ENCODE peak calls at places on chromosomes 6 and 20, in nine cellular contexts. One of them, this sample, is unnamed.

GRCh38 chr6:134663800-134664535 is 285.9 kb downstream of the ALDH8A1 start:
- DNase-seq in astrocyte of the spinal cord: no peak
- DNase-seq in neuronal stem cell: no peak
- DNase-seq in uterus: no peak
- DNase-seq in transverse colon: no peak
- DNase-seq in MM.1S: no peak
- DNase-seq in fibroblast of mammary gland: no peak
- DNase-seq in cardiac muscle cell: no peak
- DNase-seq in AG04450: no peak
- DNase-seq in this sample: no peak

GRCh38 chr6:136738178-136739057 is 53.9 kb downstream of the MAP3K5 start:
- DNase-seq in astrocyte of the spinal cord: no peak
- DNase-seq in uterus: peak
- DNase-seq in transverse colon: peak
- DNase-seq in neuronal stem cell: no peak
- DNase-seq in cardiac muscle cell: peak
- DNase-seq in fibroblast of mammary gland: peak
- DNase-seq in MM.1S: no peak
- DNase-seq in AG04450: no peak
- DNase-seq in this sample: no peak

GRCh38 chr20:32004963-32005362 is 5.3 kb upstream of the CCM2L start:
- DNase-seq in fibroblast of mammary gland: peak
- DNase-seq in AG04450: no peak
- DNase-seq in MM.1S: no peak
- DNase-seq in neuronal stem cell: no peak
- DNase-seq in cardiac muscle cell: peak
- DNase-seq in astrocyte of the spinal cord: no peak
- DNase-seq in uterus: no peak
- DNase-seq in transverse colon: no peak
- DNase-seq in this sample: no peak

GRCh38 chr6:87514831-87515230 is 42.1 kb downstream of the SLC35A1 start:
- DNase-seq in MM.1S: no peak
- DNase-seq in astrocyte of the spinal cord: no peak
- DNase-seq in transverse colon: no peak
- DNase-seq in neuronal stem cell: no peak
- DNase-seq in uterus: no peak
- DNase-seq in fibroblast of mammary gland: no peak
- DNase-seq in cardiac muscle cell: peak
- DNase-seq in AG04450: no peak
- DNase-seq in this sample: no peak

GRCh38 chr20:20549267-20549612 is 163.2 kb downstream of the RALGAPA2 start:
- DNase-seq in uterus: no peak
- DNase-seq in AG04450: no peak
- DNase-seq in neuronal stem cell: no peak
- DNase-seq in fibroblast of mammary gland: peak
- DNase-seq in MM.1S: no peak
- DNase-seq in cardiac muscle cell: peak
- DNase-seq in astrocyte of the spinal cord: no peak
- DNase-seq in transverse colon: no peak
- DNase-seq in this sample: no peak

GRCh38 chr20:37630993-37631392 is 62.8 kb upstream of the CTNNBL1 start:
- DNase-seq in astrocyte of the spinal cord: no peak
- DNase-seq in transverse colon: no peak
- DNase-seq in AG04450: no peak
- DNase-seq in cardiac muscle cell: no peak
- DNase-seq in MM.1S: no peak
- DNase-seq in fibroblast of mammary gland: no peak
- DNase-seq in neuronal stem cell: no peak
- DNase-seq in uterus: no peak
- DNase-seq in this sample: no peak

GRCh38 chr6:150229775-150230561 is 87.1 kb downstream of the PPP1R14C start:
- DNase-seq in fibroblast of mammary gland: peak
- DNase-seq in cardiac muscle cell: no peak
- DNase-seq in MM.1S: no peak
- DNase-seq in neuronal stem cell: no peak
- DNase-seq in astrocyte of the spinal cord: no peak
- DNase-seq in AG04450: no peak
- DNase-seq in uterus: no peak
- DNase-seq in transverse colon: no peak
- DNase-seq in this sample: no peak

GRCh38 chr6:156396791-156397418 is 380.3 kb upstream of the ARID1B start:
- DNase-seq in neuronal stem cell: no peak
- DNase-seq in MM.1S: no peak
- DNase-seq in fibroblast of mammary gland: no peak
- DNase-seq in AG04450: no peak
- DNase-seq in uterus: no peak
- DNase-seq in transverse colon: no peak
- DNase-seq in cardiac muscle cell: no peak
- DNase-seq in astrocyte of the spinal cord: no peak
- DNase-seq in this sample: no peak

GRCh38 chr6:94651239-94651638 is 926.1 kb upstream of the MANEA start:
- DNase-seq in MM.1S: no peak
- DNase-seq in AG04450: no peak
- DNase-seq in uterus: no peak
- DNase-seq in transverse colon: no peak
- DNase-seq in neuronal stem cell: no peak
- DNase-seq in cardiac muscle cell: no peak
- DNase-seq in astrocyte of the spinal cord: no peak
- DNase-seq in fibroblast of mammary gland: no peak
- DNase-seq in this sample: no peak

GRCh38 chr20:32110173-32110704 is 725 bp downstream of the TM9SF4 start:
- DNase-seq in AG04450: no peak
- DNase-seq in transverse colon: no peak
- DNase-seq in astrocyte of the spinal cord: no peak
- DNase-seq in neuronal stem cell: no peak
- DNase-seq in MM.1S: no peak
- DNase-seq in fibroblast of mammary gland: no peak
- DNase-seq in uterus: no peak
- DNase-seq in cardiac muscle cell: no peak
- DNase-seq in this sample: no peak

GRCh38 chr6:4928426-4928825 is 75.4 kb downstream of the RPP40 start:
- DNase-seq in cardiac muscle cell: peak
- DNase-seq in astrocyte of the spinal cord: peak
- DNase-seq in neuronal stem cell: no peak
- DNase-seq in transverse colon: no peak
- DNase-seq in fibroblast of mammary gland: peak
- DNase-seq in uterus: no peak
- DNase-seq in MM.1S: peak
- DNase-seq in AG04450: no peak
- DNase-seq in this sample: no peak

GRCh38 chr6:127515234-127515793 is 3.8 kb downstream of the MTCL3 start:
- DNase-seq in AG04450: no peak
- DNase-seq in astrocyte of the spinal cord: no peak
- DNase-seq in cardiac muscle cell: peak
- DNase-seq in uterus: no peak
- DNase-seq in neuronal stem cell: peak
- DNase-seq in fibroblast of mammary gland: peak
- DNase-seq in transverse colon: no peak
- DNase-seq in MM.1S: no peak
- DNase-seq in this sample: no peak

GRCh38 chr6:170177383-170178265 is 113.3 kb downstream of the DLL1 start:
- DNase-seq in MM.1S: no peak
- DNase-seq in uterus: peak
- DNase-seq in transverse colon: no peak
- DNase-seq in fibroblast of mammary gland: no peak
- DNase-seq in cardiac muscle cell: no peak
- DNase-seq in AG04450: no peak
- DNase-seq in neuronal stem cell: no peak
- DNase-seq in astrocyte of the spinal cord: no peak
- DNase-seq in this sample: no peak

GRCh38 chr6:169839029-169839481 is 87.6 kb downstream of the ERMARD start:
- DNase-seq in neuronal stem cell: no peak
- DNase-seq in AG04450: no peak
- DNase-seq in cardiac muscle cell: no peak
- DNase-seq in astrocyte of the spinal cord: no peak
- DNase-seq in uterus: no peak
- DNase-seq in transverse colon: no peak
- DNase-seq in MM.1S: no peak
- DNase-seq in fibroblast of mammary gland: no peak
- DNase-seq in this sample: no peak

GRCh38 chr6:149907317-149907716 is 9.4 kb upstream of the RAET1E start:
- DNase-seq in astrocyte of the spinal cord: no peak
- DNase-seq in uterus: no peak
- DNase-seq in fibroblast of mammary gland: no peak
- DNase-seq in transverse colon: no peak
- DNase-seq in neuronal stem cell: no peak
- DNase-seq in cardiac muscle cell: no peak
- DNase-seq in AG04450: no peak
- DNase-seq in MM.1S: no peak
- DNase-seq in this sample: no peak

GRCh38 chr6:25829375-25829774 is 2.5 kb downstream of the SLC17A1 start:
- DNase-seq in transverse colon: no peak
- DNase-seq in astrocyte of the spinal cord: no peak
- DNase-seq in uterus: no peak
- DNase-seq in cardiac muscle cell: no peak
- DNase-seq in AG04450: no peak
- DNase-seq in fibroblast of mammary gland: no peak
- DNase-seq in MM.1S: no peak
- DNase-seq in neuronal stem cell: no peak
- DNase-seq in this sample: peak
- H3K4me3 ChIP-seq in transverse colon: no peak
- H3K4me3 ChIP-seq in astrocyte of the spinal cord: no peak
- H3K4me3 ChIP-seq in uterus: no peak
- H3K4me3 ChIP-seq in cardiac muscle cell: no peak
- H3K4me3 ChIP-seq in AG04450: no peak
- H3K4me3 ChIP-seq in fibroblast of mammary gland: no peak
- H3K4me3 ChIP-seq in MM.1S: no peak
- H3K4me3 ChIP-seq in neuronal stem cell: no peak
- H3K4me3 ChIP-seq in this sample: no peak

DNA sequence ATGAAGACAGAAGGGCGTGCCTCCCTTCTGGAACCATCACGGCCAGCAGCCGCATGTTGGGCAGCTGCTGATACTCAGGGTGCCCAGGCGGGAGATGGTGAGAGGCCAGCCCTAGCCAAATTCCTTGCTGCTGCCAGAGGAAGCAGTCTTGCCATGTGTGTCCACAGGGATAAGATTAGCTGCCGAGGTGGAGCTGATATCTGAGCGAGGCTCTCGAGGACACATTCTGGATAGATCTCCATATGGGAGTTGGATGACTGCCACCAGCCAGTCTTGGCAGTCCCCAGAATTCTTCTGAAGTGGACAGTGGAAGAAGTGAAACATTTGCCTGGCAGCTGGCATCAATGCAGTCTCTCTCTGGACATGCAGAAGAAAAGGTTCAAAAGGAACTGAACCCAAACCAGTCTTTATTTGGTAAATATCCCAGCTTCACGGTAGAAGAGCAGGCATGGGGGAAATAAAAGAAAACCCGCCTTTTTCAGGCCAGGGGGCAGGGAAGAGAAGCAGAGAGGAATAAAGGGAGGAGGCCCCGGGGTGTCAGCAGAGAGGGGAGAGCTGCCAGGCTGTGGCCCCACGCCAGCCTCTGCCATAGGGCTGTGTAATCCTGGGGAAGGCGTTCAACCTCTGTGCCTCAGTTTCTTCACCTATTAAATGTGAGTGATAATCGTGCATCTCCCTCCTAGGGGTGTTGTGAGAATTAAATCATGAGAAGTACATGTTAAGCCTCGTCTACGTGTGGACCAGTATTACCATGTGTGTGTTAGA is 3.7 kb upstream of the FUCA2 start:
- DNase-seq in uterus: no peak
- DNase-seq in transverse colon: no peak
- DNase-seq in AG04450: no peak
- DNase-seq in cardiac muscle cell: peak
- DNase-seq in neuronal stem cell: no peak
- DNase-seq in astrocyte of the spinal cord: peak
- DNase-seq in MM.1S: no peak
- DNase-seq in fibroblast of mammary gland: peak
- DNase-seq in this sample: no peak
- H3K4me3 ChIP-seq in uterus: no peak
- H3K4me3 ChIP-seq in transverse colon: no peak
- H3K4me3 ChIP-seq in AG04450: no peak
- H3K4me3 ChIP-seq in cardiac muscle cell: no peak
- H3K4me3 ChIP-seq in neuronal stem cell: no peak
- H3K4me3 ChIP-seq in astrocyte of the spinal cord: no peak
- H3K4me3 ChIP-seq in MM.1S: no peak
- H3K4me3 ChIP-seq in fibroblast of mammary gland: no peak
- H3K4me3 ChIP-seq in this sample: no peak

DNA sequence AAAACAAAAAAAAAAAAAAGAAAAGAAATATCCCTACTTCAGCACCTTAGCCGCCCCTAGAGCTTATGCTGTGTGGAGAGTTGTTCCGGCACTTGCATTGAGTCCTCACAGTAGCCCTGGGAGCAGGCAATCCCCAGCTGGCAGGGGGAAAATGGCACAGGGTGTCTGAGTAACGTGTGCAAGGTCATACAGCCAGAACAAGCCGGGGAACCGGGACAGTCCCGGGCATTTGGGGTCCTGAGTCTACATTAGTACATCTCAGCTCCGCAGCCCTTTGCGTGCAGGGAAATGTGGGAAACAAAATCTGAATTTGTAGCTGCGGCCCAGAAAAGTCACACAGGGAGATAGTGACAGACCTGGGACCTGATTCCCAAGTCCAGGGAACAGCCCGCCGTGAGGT is 3.4 kb downstream of the BAK1 start:
- DNase-seq in transverse colon: no peak
- DNase-seq in fibroblast of mammary gland: no peak
- DNase-seq in neuronal stem cell: no peak
- DNase-seq in cardiac muscle cell: no peak
- DNase-seq in MM.1S: no peak
- DNase-seq in uterus: no peak
- DNase-seq in astrocyte of the spinal cord: no peak
- DNase-seq in AG04450: no peak
- DNase-seq in this sample: no peak
- H3K4me3 ChIP-seq in transverse colon: no peak
- H3K4me3 ChIP-seq in fibroblast of mammary gland: no peak
- H3K4me3 ChIP-seq in neuronal stem cell: no peak
- H3K4me3 ChIP-seq in cardiac muscle cell: no peak
- H3K4me3 ChIP-seq in MM.1S: no peak
- H3K4me3 ChIP-seq in uterus: no peak
- H3K4me3 ChIP-seq in astrocyte of the spinal cord: no peak
- H3K4me3 ChIP-seq in AG04450: no peak
- H3K4me3 ChIP-seq in this sample: no peak

GRCh38 chr20:62635852-62636251 is 6.5 kb upstream of the SLCO4A1 start:
- DNase-seq in neuronal stem cell: no peak
- DNase-seq in cardiac muscle cell: no peak
- DNase-seq in transverse colon: no peak
- DNase-seq in MM.1S: no peak
- DNase-seq in uterus: no peak
- DNase-seq in fibroblast of mammary gland: no peak
- DNase-seq in astrocyte of the spinal cord: no peak
- DNase-seq in AG04450: no peak
- DNase-seq in this sample: no peak

GRCh38 chr20:62636446-62636845 is 5.9 kb upstream of the SLCO4A1 start:
- DNase-seq in uterus: no peak
- DNase-seq in MM.1S: no peak
- DNase-seq in transverse colon: no peak
- DNase-seq in fibroblast of mammary gland: no peak
- DNase-seq in AG04450: no peak
- DNase-seq in neuronal stem cell: no peak
- DNase-seq in astrocyte of the spinal cord: no peak
- DNase-seq in cardiac muscle cell: no peak
- DNase-seq in this sample: no peak

GRCh38 chr20:62638055-62638570 is 4.2 kb upstream of the SLCO4A1 start:
- DNase-seq in neuronal stem cell: no peak
- DNase-seq in transverse colon: no peak
- DNase-seq in fibroblast of mammary gland: no peak
- DNase-seq in uterus: no peak
- DNase-seq in AG04450: no peak
- DNase-seq in MM.1S: no peak
- DNase-seq in cardiac muscle cell: no peak
- DNase-seq in astrocyte of the spinal cord: no peak
- DNase-seq in this sample: no peak

GRCh38 chr20:62637521-62638054 is 4.7 kb upstream of the SLCO4A1 start:
- DNase-seq in AG04450: no peak
- DNase-seq in astrocyte of the spinal cord: no peak
- DNase-seq in uterus: no peak
- DNase-seq in neuronal stem cell: no peak
- DNase-seq in fibroblast of mammary gland: no peak
- DNase-seq in MM.1S: no peak
- DNase-seq in cardiac muscle cell: no peak
- DNase-seq in transverse colon: no peak
- DNase-seq in this sample: no peak

GRCh38 chr20:62637110-62637509 is 5.2 kb upstream of the SLCO4A1 start:
- DNase-seq in AG04450: no peak
- DNase-seq in fibroblast of mammary gland: no peak
- DNase-seq in MM.1S: no peak
- DNase-seq in neuronal stem cell: no peak
- DNase-seq in transverse colon: no peak
- DNase-seq in astrocyte of the spinal cord: no peak
- DNase-seq in uterus: no peak
- DNase-seq in cardiac muscle cell: no peak
- DNase-seq in this sample: no peak
- H3K4me3 ChIP-seq in AG04450: no peak
- H3K4me3 ChIP-seq in fibroblast of mammary gland: no peak
- H3K4me3 ChIP-seq in MM.1S: no peak
- H3K4me3 ChIP-seq in neuronal stem cell: no peak
- H3K4me3 ChIP-seq in transverse colon: no peak
- H3K4me3 ChIP-seq in astrocyte of the spinal cord: no peak
- H3K4me3 ChIP-seq in uterus: no peak
- H3K4me3 ChIP-seq in cardiac muscle cell: no peak
- H3K4me3 ChIP-seq in this sample: no peak

This sample was measured in GM12865.